ENCODE peak calls at places on chromosomes 16 and 17, in six cellular contexts. B is activated B cell treated with CpG ODN at 0.5 μM for 24 hours, M is fibroblast of lung, V is activated T-helper 1 cell treated with Interleukin-2 at 50 U/mL for 16 hours, G is T-helper 17 cell, D is mammary epithelial cell. K is an unnamed sample.

GRCh38 chr17:82645516-82645915 is 2.7 kb downstream of the WDR45B start:
- DNase-seq in B (no peak), M (no peak), V (no peak), G (no peak), D (peak), K (no peak)

GRCh38 chr17:30905742-30906100 is 317 bp downstream of the TEFM start:
- DNase-seq in B (no peak), M (no peak), V (no peak), G (no peak), D (no peak), K (no peak)

GRCh38 chr17:59167571-59168001 is 12.0 kb downstream of the PRR11 start:
- DNase-seq in B (no peak), M (no peak), V (no peak), G (no peak), D (peak), K (no peak)

GRCh38 chr17:8766731-8767130 is 8.4 kb upstream of the SPDYE4 start:
- DNase-seq in B (no peak), M (no peak), V (no peak), G (no peak), D (peak), K (no peak)

GRCh38 chr16:74713876-74714275 is 13.2 kb upstream of the MLKL start:
- DNase-seq in B (no peak), M (no peak), V (no peak), G (no peak), D (no peak), K (no peak)

GRCh38 chr17:44636562-44636961 is 19.7 kb upstream of the MEIOC start:
- DNase-seq in B (no peak), M (peak), V (no peak), G (no peak), D (peak), K (peak)

GRCh38 chr17:39461113-39461910 is at the start of gene CDK12:
- DNase-seq in B (peak), M (peak), V (peak), G (peak), D (peak), K (peak)

GRCh38 chr16:17283022-17283421 is 187.7 kb downstream of the XYLT1 start:
- DNase-seq in B (no peak), M (no peak), V (no peak), G (no peak), D (no peak), K (no peak)

GRCh38 chr17:30495586-30495985 is 18.4 kb downstream of the GOSR1 start:
- DNase-seq in B (no peak), M (no peak), V (no peak), G (no peak), D (no peak), K (no peak)

GRCh38 chr17:65941500-65941899 is 250.4 kb downstream of the CEP112 start:
- DNase-seq in B (no peak), M (no peak), V (no peak), G (no peak), D (no peak), K (no peak)

K was measured in naive B cell.